ENCODE peak calls at places on chromosomes 11 and 22, in seven cellular contexts. T, O, S, D, X, A and H are unnamed samples.

GRCh38 chr11:67583319-67584204 is at the start of gene GSTP1:
- DNase-seq in T (peak; percentile 92), O (peak; percentile 63), S (peak; percentile 93), D (peak; percentile 96), X (peak; percentile 95), A (peak; percentile 95), H (peak; percentile 94)

GRCh38 chr22:31085493-31085824 is 4.3 kb downstream of the SMTN start:
- DNase-seq in T (peak; percentile 65), O (no peak), S (peak; percentile 56), D (peak; percentile 71), X (no peak), A (peak; percentile 73), H (no peak)

GRCh38 chr11:17369685-17370243 is 18.2 kb downstream of the NCR3LG1 start:
- DNase-seq in T (no peak), O (no peak), S (no peak), D (no peak), X (no peak), A (no peak), H (no peak)

GRCh38 chr11:118917488-118918127 is 8.1 kb downstream of the BCL9L start:
- DNase-seq in T (peak; percentile 50), O (no peak), S (peak; percentile 84), D (peak; percentile 48), X (peak; percentile 75), A (peak; percentile 79), H (peak; percentile 95)

GRCh38 chr11:62832346-62833234 is at the start of gene TEX54:
- DNase-seq in T (peak; percentile 26), O (no peak), S (peak; percentile 43), D (no peak), X (peak; percentile 66), A (no peak), H (no peak)

GRCh38 chr11:34558211-34558610 is 44.6 kb upstream of the ELF5 start:
- DNase-seq in T (no peak), O (no peak), S (no peak), D (no peak), X (no peak), A (no peak), H (no peak)

GRCh38 chr22:22928666-22929380 is 41.2 kb downstream of the IGLL5 start:
- DNase-seq in T (peak; percentile 35), O (peak; percentile 5), S (peak; percentile 48), D (peak; percentile 17), X (no peak), A (no peak), H (no peak)

GRCh38 chr11:65575568-65576231 is at the start of gene EHBP1L1:
- DNase-seq in T (peak; percentile 73), O (no peak), S (peak; percentile 91), D (peak; percentile 39), X (peak; percentile 78), A (peak; percentile 73), H (peak; percentile 65)

GRCh38 chr11:96188625-96189006 is 154.4 kb downstream of the MAML2 start:
- DNase-seq in T (no peak), O (no peak), S (no peak), D (no peak), X (no peak), A (no peak), H (no peak)

GRCh38 chr11:48170176-48170839 is 46.3 kb upstream of the OR4B1 start:
- DNase-seq in T (peak; percentile 41), O (no peak), S (no peak), D (peak; percentile 4), X (no peak), A (no peak), H (peak; percentile 32)

GRCh38 chr22:42269407-42270177 is 861 bp downstream of the TCF20 start:
- DNase-seq in T (peak; percentile 27), O (no peak), S (peak; percentile 88), D (peak; percentile 83), X (peak; percentile 55), A (peak; percentile 92), H (peak; percentile 15)

GRCh38 chr11:4146765-4147098 is 52.1 kb downstream of the RRM1 start:
- DNase-seq in T (no peak), O (no peak), S (no peak), D (no peak), X (no peak), A (no peak), H (no peak)

GRCh38 chr11:81159900-81160299 is 1573.8 kb downstream of the FAM181B start:
- DNase-seq in T (no peak), O (no peak), S (no peak), D (no peak), X (no peak), A (no peak), H (no peak)

GRCh38 chr22:22933100-22933806 is 45.6 kb downstream of the IGLL5 start:
- DNase-seq in T (no peak), O (no peak), S (no peak), D (no peak), X (no peak), A (no peak), H (no peak)

GRCh38 chr11:121416909-121417567 is 35.1 kb upstream of the SORL1 start:
- DNase-seq in T (peak; percentile 85), O (peak; percentile 28), S (peak; percentile 77), D (no peak), X (peak; percentile 77), A (no peak), H (peak; percentile 98)

GRCh38 chr11:23022854-23023253 is 162.6 kb upstream of the CCDC179 start:
- DNase-seq in T (no peak), O (no peak), S (no peak), D (no peak), X (no peak), A (no peak), H (no peak)

GRCh38 chr11:77695417-77695816 is 57.8 kb upstream of the CLNS1A start:
- DNase-seq in T (no peak), O (no peak), S (no peak), D (no peak), X (no peak), A (no peak), H (no peak)

GRCh38 chr11:63508009-63508408 is 2.1 kb downstream of the LGALS12 start:
- DNase-seq in T (peak; percentile 55), O (no peak), S (no peak), D (peak; percentile 96), X (no peak), A (peak; percentile 92), H (peak; percentile 65)

GRCh38 chr22:29801153-29801552 is 34.0 kb downstream of the UQCR10 start:
- DNase-seq in T (no peak), O (no peak), S (no peak), D (peak; percentile 73), X (no peak), A (peak; percentile 64), H (peak; percentile 51)
- H3K4me1 ChIP-seq in T (peaks cover 32% of the 10 kb centered on the region), O (peaks cover 14% of the 10 kb centered on the region), S (peaks cover 6% of the 10 kb centered on the region), D (peaks cover 2% of the 10 kb centered on the region), X (no peaks in the 10 kb centered on the region), A (peaks cover 4% of the 10 kb centered on the region), H (peaks cover 16% of the 10 kb centered on the region)

DNA sequence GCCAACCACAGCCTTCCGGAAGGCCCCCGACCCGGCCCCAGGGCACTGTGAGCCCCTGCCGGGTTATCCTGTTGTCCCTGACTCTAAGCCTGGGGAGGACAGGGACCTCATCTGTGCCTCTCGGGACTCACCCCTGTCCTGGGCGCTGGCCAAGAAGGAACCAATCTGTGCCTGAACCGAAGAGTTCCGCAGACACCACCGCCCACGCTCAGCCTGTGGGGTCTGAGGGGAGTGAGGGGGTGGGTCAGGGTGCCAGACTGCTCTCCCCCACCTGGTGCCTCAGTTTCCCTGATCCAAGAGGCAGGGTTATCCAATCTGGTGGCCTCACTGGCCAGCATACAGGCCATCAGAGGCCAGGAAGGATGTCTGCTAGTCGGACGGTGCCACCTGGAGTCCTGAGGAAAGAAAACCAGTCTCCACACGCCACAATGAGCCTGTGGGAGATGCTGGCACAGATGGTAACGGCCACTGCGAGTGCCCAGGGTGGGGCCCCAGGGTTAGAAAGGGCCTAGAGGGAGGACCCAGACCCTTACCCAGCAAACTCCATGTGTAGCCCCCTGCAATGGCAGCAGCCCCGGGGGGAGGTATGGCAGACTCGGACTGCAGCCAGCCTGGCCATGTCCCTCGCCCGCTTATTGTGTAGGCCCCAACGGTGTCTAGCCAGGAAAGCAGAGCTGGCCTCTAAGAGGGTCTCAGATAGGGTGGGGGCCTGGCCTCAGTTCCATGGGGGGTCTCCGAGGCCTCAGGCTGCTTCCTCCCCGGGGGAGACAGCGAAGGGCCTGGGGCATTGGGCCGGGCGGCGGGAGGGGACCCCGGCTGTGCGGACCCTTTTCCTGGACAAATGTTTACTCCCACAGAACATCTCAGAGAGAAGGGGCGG is 827 bp upstream of the TNNT3 start:
- DNase-seq in T (no peak), O (no peak), S (no peak), D (no peak), X (no peak), A (no peak), H (no peak)
- H3K4me1 ChIP-seq in T (peaks cover 48% of the 10 kb centered on the region), O (no peaks in the 10 kb centered on the region), S (no peaks in the 10 kb centered on the region), D (no peaks in the 10 kb centered on the region), X (peaks cover 4% of the 10 kb centered on the region), A (no peaks in the 10 kb centered on the region), H (no peaks in the 10 kb centered on the region)

GRCh38 chr11:12885717-12886226 is 123.3 kb upstream of the RASSF10 start:
- DNase-seq in T (no peak), O (no peak), S (no peak), D (no peak), X (no peak), A (no peak), H (no peak)

GRCh38 chr11:12886508-12886907 is 122.6 kb upstream of the RASSF10 start:
- DNase-seq in T (no peak), O (no peak), S (no peak), D (no peak), X (no peak), A (no peak), H (no peak)

GRCh38 chr11:12890476-12890875 is 118.6 kb upstream of the RASSF10 start:
- DNase-seq in T (no peak), O (no peak), S (no peak), D (no peak), X (no peak), A (no peak), H (no peak)

GRCh38 chr11:12888525-12889158 is 120.5 kb upstream of the RASSF10 start:
- DNase-seq in T (peak; percentile 90), O (peak; percentile 58), S (peak; percentile 83), D (peak; percentile 94), X (peak; percentile 90), A (peak; percentile 95), H (peak; percentile 86)

GRCh38 chr11:12889243-12889642 is 119.9 kb upstream of the RASSF10 start:
- DNase-seq in T (peak; percentile 38), O (no peak), S (no peak), D (no peak), X (peak; percentile 57), A (no peak), H (no peak)
- H3K4me1 ChIP-seq in T (peaks cover 33% of the 10 kb centered on the region), O (peaks cover 10% of the 10 kb centered on the region), S (no peaks in the 10 kb centered on the region), D (peaks cover 4% of the 10 kb centered on the region), X (peaks cover 11% of the 10 kb centered on the region), A (peaks cover 5% of the 10 kb centered on the region), H (peaks cover 11% of the 10 kb centered on the region)

DNA sequence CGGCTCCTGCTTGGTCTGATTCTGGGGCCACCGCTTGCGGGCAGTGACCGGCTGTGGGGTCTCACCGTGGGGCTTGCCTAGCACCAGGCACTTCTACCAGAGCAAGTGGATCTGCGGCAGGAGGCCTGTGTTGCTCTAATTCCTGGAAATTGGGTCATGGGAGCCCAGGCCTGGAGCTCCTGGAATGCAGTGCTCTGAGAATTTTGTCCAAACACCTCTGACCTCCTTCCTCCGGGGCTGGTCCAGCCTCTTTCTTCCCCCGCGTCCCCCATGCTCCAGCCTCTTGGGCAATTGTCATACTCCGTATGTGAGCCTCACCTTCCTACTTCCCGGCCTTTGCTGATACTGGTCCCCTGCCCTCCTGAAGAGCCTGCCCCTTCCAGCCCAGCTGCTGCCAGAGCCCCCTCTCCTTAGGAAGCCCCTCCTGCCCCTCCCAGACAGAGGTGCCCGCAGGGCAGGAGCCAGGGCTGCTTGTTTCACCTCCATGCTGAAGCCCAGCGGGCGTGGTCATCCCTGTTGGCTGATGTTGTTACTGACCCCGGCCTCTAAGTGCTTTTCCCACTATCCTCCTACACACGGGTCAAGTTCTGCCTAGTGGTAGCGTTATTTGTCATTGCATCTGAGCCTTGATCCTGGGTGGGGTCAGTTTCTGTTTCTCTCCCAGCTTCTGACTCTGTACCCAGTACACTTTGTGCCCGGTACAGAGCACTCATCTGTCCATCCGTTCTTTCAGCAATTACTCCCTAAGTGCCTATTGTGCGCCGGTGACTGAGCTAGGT is 9.6 kb downstream of the MGAT3 start:
- DNase-seq in T (no peak), O (no peak), S (no peak), D (no peak), X (no peak), A (no peak), H (peak; percentile 26)
- H3K4me1 ChIP-seq in T (peaks cover 59% of the 10 kb centered on the region), O (no peaks in the 10 kb centered on the region), S (peaks cover 5% of the 10 kb centered on the region), D (peaks cover 11% of the 10 kb centered on the region), X (peaks cover 14% of the 10 kb centered on the region), A (peaks cover 20% of the 10 kb centered on the region), H (peaks cover 32% of the 10 kb centered on the region)